ENCODE peak calls at places on chromosomes 3 and 15, in seven cellular contexts. One of them, this sample, is unnamed.

GRCh38 chr15:81215983-81216382 is 19.3 kb downstream of the IL16 start:
- DNase-seq in NCI-H1417: no peak
- DNase-seq in T-helper 9 cell: no peak
- DNase-seq in activated CD4-positive, alpha-beta T cell treated with anti-CD3 and anti-CD28 coated beads, Interleukin-2, amount 50 U/mL, for 24 hours: no peak
- DNase-seq in T-helper 1 cell: no peak
- DNase-seq in body of pancreas: no peak
- DNase-seq in NCI-H2107: no peak
- DNase-seq in this sample: no peak

GRCh38 chr3:45931476-45931875 is 11.8 kb upstream of the CXCR6 start:
- DNase-seq in NCI-H1417: no peak
- DNase-seq in T-helper 9 cell: no peak
- DNase-seq in activated CD4-positive, alpha-beta T cell treated with anti-CD3 and anti-CD28 coated beads, Interleukin-2, amount 50 U/mL, for 24 hours: no peak
- DNase-seq in T-helper 1 cell: no peak
- DNase-seq in body of pancreas: no peak
- DNase-seq in NCI-H2107: no peak
- DNase-seq in this sample: no peak

GRCh38 chr3:134034005-134034785 is 4.5 kb upstream of the SLCO2A1 start:
- DNase-seq in NCI-H1417: no peak
- DNase-seq in T-helper 9 cell: no peak
- DNase-seq in activated CD4-positive, alpha-beta T cell treated with anti-CD3 and anti-CD28 coated beads, Interleukin-2, amount 50 U/mL, for 24 hours: no peak
- DNase-seq in T-helper 1 cell: no peak
- DNase-seq in body of pancreas: no peak
- DNase-seq in NCI-H2107: no peak
- DNase-seq in this sample: no peak

GRCh38 chr3:146818866-146819265 is 213.7 kb upstream of the PLSCR5 start:
- DNase-seq in NCI-H1417: no peak
- DNase-seq in T-helper 9 cell: no peak
- DNase-seq in activated CD4-positive, alpha-beta T cell treated with anti-CD3 and anti-CD28 coated beads, Interleukin-2, amount 50 U/mL, for 24 hours: no peak
- DNase-seq in T-helper 1 cell: no peak
- DNase-seq in body of pancreas: no peak
- DNase-seq in NCI-H2107: no peak
- DNase-seq in this sample: no peak

GRCh38 chr3:197997936-197998335 is 37.9 kb downstream of the LMLN start:
- DNase-seq in NCI-H1417: no peak
- DNase-seq in T-helper 9 cell: no peak
- DNase-seq in activated CD4-positive, alpha-beta T cell treated with anti-CD3 and anti-CD28 coated beads, Interleukin-2, amount 50 U/mL, for 24 hours: no peak
- DNase-seq in T-helper 1 cell: no peak
- DNase-seq in body of pancreas: no peak
- DNase-seq in NCI-H2107: no peak
- DNase-seq in this sample: no peak

GRCh38 chr3:6861989-6862879 is 1.3 kb downstream of the GRM7 start:
- DNase-seq in NCI-H1417: no peak
- DNase-seq in T-helper 9 cell: no peak
- DNase-seq in activated CD4-positive, alpha-beta T cell treated with anti-CD3 and anti-CD28 coated beads, Interleukin-2, amount 50 U/mL, for 24 hours: no peak
- DNase-seq in T-helper 1 cell: no peak
- DNase-seq in body of pancreas: no peak
- DNase-seq in NCI-H2107: no peak
- DNase-seq in this sample: no peak

GRCh38 chr15:34987623-34987981 is 485 bp downstream of the ZNF770 start:
- DNase-seq in NCI-H1417: no peak
- DNase-seq in T-helper 9 cell: no peak
- DNase-seq in activated CD4-positive, alpha-beta T cell treated with anti-CD3 and anti-CD28 coated beads, Interleukin-2, amount 50 U/mL, for 24 hours: no peak
- DNase-seq in T-helper 1 cell: no peak
- DNase-seq in body of pancreas: no peak
- DNase-seq in NCI-H2107: no peak
- DNase-seq in this sample: no peak

GRCh38 chr15:101547737-101548136 is 58.2 kb upstream of the PCSK6 start:
- DNase-seq in NCI-H1417: no peak
- DNase-seq in T-helper 9 cell: no peak
- DNase-seq in activated CD4-positive, alpha-beta T cell treated with anti-CD3 and anti-CD28 coated beads, Interleukin-2, amount 50 U/mL, for 24 hours: no peak
- DNase-seq in T-helper 1 cell: no peak
- DNase-seq in body of pancreas: no peak
- DNase-seq in NCI-H2107: no peak
- DNase-seq in this sample: no peak

GRCh38 chr3:113035387-113035982 is 44.7 kb downstream of the GTPBP8 start:
- DNase-seq in NCI-H1417: peak
- DNase-seq in T-helper 9 cell: peak
- DNase-seq in activated CD4-positive, alpha-beta T cell treated with anti-CD3 and anti-CD28 coated beads, Interleukin-2, amount 50 U/mL, for 24 hours: peak
- DNase-seq in T-helper 1 cell: peak
- DNase-seq in body of pancreas: peak
- DNase-seq in NCI-H2107: peak
- DNase-seq in this sample: peak

GRCh38 chr15:70039917-70040316 is 57.8 kb downstream of the TLE3 start:
- DNase-seq in NCI-H1417: no peak
- DNase-seq in T-helper 9 cell: no peak
- DNase-seq in activated CD4-positive, alpha-beta T cell treated with anti-CD3 and anti-CD28 coated beads, Interleukin-2, amount 50 U/mL, for 24 hours: no peak
- DNase-seq in T-helper 1 cell: no peak
- DNase-seq in body of pancreas: no peak
- DNase-seq in NCI-H2107: no peak
- DNase-seq in this sample: no peak

GRCh38 chr3:40129510-40129909 is 180.0 kb upstream of the EIF1B start:
- DNase-seq in NCI-H1417: no peak
- DNase-seq in T-helper 9 cell: no peak
- DNase-seq in activated CD4-positive, alpha-beta T cell treated with anti-CD3 and anti-CD28 coated beads, Interleukin-2, amount 50 U/mL, for 24 hours: no peak
- DNase-seq in T-helper 1 cell: no peak
- DNase-seq in body of pancreas: no peak
- DNase-seq in NCI-H2107: no peak
- DNase-seq in this sample: no peak

GRCh38 chr15:31435891-31436628 is 109.4 kb downstream of the KLF13 start:
- DNase-seq in NCI-H1417: no peak
- DNase-seq in T-helper 9 cell: no peak
- DNase-seq in activated CD4-positive, alpha-beta T cell treated with anti-CD3 and anti-CD28 coated beads, Interleukin-2, amount 50 U/mL, for 24 hours: no peak
- DNase-seq in T-helper 1 cell: no peak
- DNase-seq in body of pancreas: no peak
- DNase-seq in NCI-H2107: no peak
- DNase-seq in this sample: no peak

This sample was measured in effector memory CD8-positive, alpha-beta T cell.